ENCODE peak calls at places on chromosomes 4 and X, in nine cellular contexts. One of them, this sample, is unnamed.

GRCh38 chrX:78327370-78328048 is at the start of gene CYSLTR1:
- DNase-seq in thyroid gland: no peak
- DNase-seq in sigmoid colon: no peak
- DNase-seq in fibroblast of mammary gland: no peak
- DNase-seq in heart right ventricle: no peak
- DNase-seq in psoas muscle: no peak
- DNase-seq in AG09309: no peak
- DNase-seq in SJCRH30: no peak
- DNase-seq in OCI-LY7: peak; percentile 60
- DNase-seq in this sample: no peak

GRCh38 chr4:185358514-185359433 is 37.0 kb downstream of the LRP2BP start:
- DNase-seq in thyroid gland: no peak
- DNase-seq in sigmoid colon: no peak
- DNase-seq in fibroblast of mammary gland: no peak
- DNase-seq in heart right ventricle: no peak
- DNase-seq in psoas muscle: no peak
- DNase-seq in AG09309: peak; percentile 53
- DNase-seq in SJCRH30: no peak
- DNase-seq in OCI-LY7: no peak
- DNase-seq in this sample: no peak

GRCh38 chr4:185122681-185123345 is 20.3 kb upstream of the SLC25A4 start:
- DNase-seq in thyroid gland: no peak
- DNase-seq in sigmoid colon: no peak
- DNase-seq in fibroblast of mammary gland: no peak
- DNase-seq in heart right ventricle: no peak
- DNase-seq in psoas muscle: no peak
- DNase-seq in AG09309: no peak
- DNase-seq in SJCRH30: no peak
- DNase-seq in OCI-LY7: no peak
- DNase-seq in this sample: no peak

GRCh38 chrX:110746014-110746413 is 49.6 kb downstream of the CHRDL1 start:
- DNase-seq in thyroid gland: no peak
- DNase-seq in sigmoid colon: no peak
- DNase-seq in fibroblast of mammary gland: no peak
- DNase-seq in heart right ventricle: no peak
- DNase-seq in psoas muscle: no peak
- DNase-seq in AG09309: no peak
- DNase-seq in SJCRH30: no peak
- DNase-seq in OCI-LY7: no peak
- DNase-seq in this sample: no peak

GRCh38 chrX:43743100-43743822 is 87.2 kb downstream of the MAOA start:
- DNase-seq in thyroid gland: no peak
- DNase-seq in sigmoid colon: no peak
- DNase-seq in fibroblast of mammary gland: no peak
- DNase-seq in heart right ventricle: no peak
- DNase-seq in psoas muscle: no peak
- DNase-seq in AG09309: no peak
- DNase-seq in SJCRH30: no peak
- DNase-seq in OCI-LY7: no peak
- DNase-seq in this sample: no peak

GRCh38 chrX:43661521-43662240 is 5.6 kb downstream of the MAOA start:
- DNase-seq in thyroid gland: peak; percentile 6
- DNase-seq in sigmoid colon: no peak
- DNase-seq in fibroblast of mammary gland: peak; percentile 49
- DNase-seq in heart right ventricle: no peak
- DNase-seq in psoas muscle: no peak
- DNase-seq in AG09309: no peak
- DNase-seq in SJCRH30: no peak
- DNase-seq in OCI-LY7: no peak
- DNase-seq in this sample: no peak

GRCh38 chr4:28148221-28148620 is 1287.6 kb downstream of the STIM2 start:
- DNase-seq in thyroid gland: no peak
- DNase-seq in sigmoid colon: no peak
- DNase-seq in fibroblast of mammary gland: no peak
- DNase-seq in heart right ventricle: no peak
- DNase-seq in psoas muscle: no peak
- DNase-seq in AG09309: no peak
- DNase-seq in SJCRH30: no peak
- DNase-seq in OCI-LY7: no peak
- DNase-seq in this sample: no peak

GRCh38 chr4:26217961-26218676 is 102.7 kb upstream of the RBPJ start:
- DNase-seq in thyroid gland: no peak
- DNase-seq in sigmoid colon: no peak
- DNase-seq in fibroblast of mammary gland: peak; percentile 48
- DNase-seq in heart right ventricle: no peak
- DNase-seq in psoas muscle: peak; percentile 63
- DNase-seq in AG09309: no peak
- DNase-seq in SJCRH30: peak; percentile 31
- DNase-seq in OCI-LY7: no peak
- DNase-seq in this sample: no peak

GRCh38 chrX:108811891-108812290 is 75.5 kb upstream of the IRS4 start:
- DNase-seq in thyroid gland: no peak
- DNase-seq in sigmoid colon: no peak
- DNase-seq in fibroblast of mammary gland: no peak
- DNase-seq in heart right ventricle: no peak
- DNase-seq in psoas muscle: no peak
- DNase-seq in AG09309: no peak
- DNase-seq in SJCRH30: no peak
- DNase-seq in OCI-LY7: no peak
- DNase-seq in this sample: no peak

GRCh38 chr4:125254111-125254510 is 60.6 kb upstream of the FAT4 start:
- DNase-seq in thyroid gland: no peak
- DNase-seq in sigmoid colon: no peak
- DNase-seq in fibroblast of mammary gland: peak; percentile 51
- DNase-seq in heart right ventricle: no peak
- DNase-seq in psoas muscle: no peak
- DNase-seq in AG09309: no peak
- DNase-seq in SJCRH30: no peak
- DNase-seq in OCI-LY7: no peak
- DNase-seq in this sample: no peak

GRCh38 chrX:150759568-150760416 is 66.6 kb downstream of the MTMR1 start:
- DNase-seq in thyroid gland: no peak
- DNase-seq in sigmoid colon: no peak
- DNase-seq in fibroblast of mammary gland: no peak
- DNase-seq in heart right ventricle: no peak
- DNase-seq in psoas muscle: no peak
- DNase-seq in AG09309: no peak
- DNase-seq in SJCRH30: no peak
- DNase-seq in OCI-LY7: no peak
- DNase-seq in this sample: no peak

GRCh38 chr4:84877051-84877833 is 89.2 kb downstream of the WDFY3 start:
- DNase-seq in thyroid gland: no peak
- DNase-seq in sigmoid colon: no peak
- DNase-seq in fibroblast of mammary gland: peak; percentile 57
- DNase-seq in heart right ventricle: no peak
- DNase-seq in psoas muscle: no peak
- DNase-seq in AG09309: no peak
- DNase-seq in SJCRH30: no peak
- DNase-seq in OCI-LY7: no peak
- DNase-seq in this sample: no peak

GRCh38 chr4:123554819-123555499 is 158.4 kb downstream of the SPRY1 start:
- DNase-seq in thyroid gland: no peak
- DNase-seq in sigmoid colon: no peak
- DNase-seq in fibroblast of mammary gland: no peak
- DNase-seq in heart right ventricle: no peak
- DNase-seq in psoas muscle: no peak
- DNase-seq in AG09309: no peak
- DNase-seq in SJCRH30: no peak
- DNase-seq in OCI-LY7: no peak
- DNase-seq in this sample: no peak
- H3K4me3 ChIP-seq in thyroid gland: no peak overlapping the region
- H3K4me3 ChIP-seq in sigmoid colon: no peak overlapping the region
- H3K4me3 ChIP-seq in fibroblast of mammary gland: no peak overlapping the region
- H3K4me3 ChIP-seq in heart right ventricle: no peak overlapping the region
- H3K4me3 ChIP-seq in psoas muscle: peak overlapping the region; percentile 24
- H3K4me3 ChIP-seq in AG09309: no peak overlapping the region
- H3K4me3 ChIP-seq in SJCRH30: peak overlapping the region; percentile 40
- H3K4me3 ChIP-seq in OCI-LY7: no peak overlapping the region
- H3K4me3 ChIP-seq in this sample: no peak overlapping the region

GRCh38 chr4:153448003-153448731 is 18.0 kb upstream of the TMEM131L start:
- DNase-seq in thyroid gland: no peak
- DNase-seq in sigmoid colon: no peak
- DNase-seq in fibroblast of mammary gland: peak; percentile 28
- DNase-seq in heart right ventricle: no peak
- DNase-seq in psoas muscle: no peak
- DNase-seq in AG09309: no peak
- DNase-seq in SJCRH30: peak; percentile 43
- DNase-seq in OCI-LY7: no peak
- DNase-seq in this sample: no peak
- H3K4me3 ChIP-seq in thyroid gland: no peak overlapping the region
- H3K4me3 ChIP-seq in sigmoid colon: peak overlapping the region; percentile 17
- H3K4me3 ChIP-seq in fibroblast of mammary gland: no peak overlapping the region
- H3K4me3 ChIP-seq in heart right ventricle: no peak overlapping the region
- H3K4me3 ChIP-seq in psoas muscle: peak overlapping the region; percentile 59
- H3K4me3 ChIP-seq in AG09309: peak overlapping the region; percentile 6
- H3K4me3 ChIP-seq in SJCRH30: peak overlapping the region; percentile 55
- H3K4me3 ChIP-seq in OCI-LY7: no peak overlapping the region
- H3K4me3 ChIP-seq in this sample: no peak overlapping the region

GRCh38 chrX:20361081-20361889 is 94.6 kb upstream of the RPS6KA3 start:
- DNase-seq in thyroid gland: peak; percentile 12
- DNase-seq in sigmoid colon: no peak
- DNase-seq in fibroblast of mammary gland: peak; percentile 65
- DNase-seq in heart right ventricle: no peak
- DNase-seq in psoas muscle: peak; percentile 57
- DNase-seq in AG09309: no peak
- DNase-seq in SJCRH30: peak; percentile 44
- DNase-seq in OCI-LY7: no peak
- DNase-seq in this sample: no peak
- H3K4me3 ChIP-seq in thyroid gland: no peak overlapping the region
- H3K4me3 ChIP-seq in sigmoid colon: no peak overlapping the region
- H3K4me3 ChIP-seq in fibroblast of mammary gland: no peak overlapping the region
- H3K4me3 ChIP-seq in heart right ventricle: no peak overlapping the region
- H3K4me3 ChIP-seq in psoas muscle: peak overlapping the region; percentile 11
- H3K4me3 ChIP-seq in AG09309: no peak overlapping the region
- H3K4me3 ChIP-seq in SJCRH30: peak overlapping the region; percentile 52
- H3K4me3 ChIP-seq in OCI-LY7: no peak overlapping the region
- H3K4me3 ChIP-seq in this sample: no peak overlapping the region

GRCh38 chrX:68686684-68687045 is 39.2 kb downstream of the STARD8 start:
- DNase-seq in thyroid gland: no peak
- DNase-seq in sigmoid colon: peak; percentile 74
- DNase-seq in fibroblast of mammary gland: peak; percentile 45
- DNase-seq in heart right ventricle: no peak
- DNase-seq in psoas muscle: peak; percentile 64
- DNase-seq in AG09309: no peak
- DNase-seq in SJCRH30: no peak
- DNase-seq in OCI-LY7: no peak
- DNase-seq in this sample: no peak
- H3K4me3 ChIP-seq in thyroid gland: no peak overlapping the region
- H3K4me3 ChIP-seq in sigmoid colon: peak overlapping the region; percentile 34
- H3K4me3 ChIP-seq in fibroblast of mammary gland: peak overlapping the region; percentile 22
- H3K4me3 ChIP-seq in heart right ventricle: peak overlapping the region; percentile 55
- H3K4me3 ChIP-seq in psoas muscle: peak overlapping the region; percentile 65
- H3K4me3 ChIP-seq in AG09309: no peak overlapping the region
- H3K4me3 ChIP-seq in SJCRH30: no peak overlapping the region
- H3K4me3 ChIP-seq in OCI-LY7: no peak overlapping the region
- H3K4me3 ChIP-seq in this sample: peak overlapping the region; percentile 31

DNA sequence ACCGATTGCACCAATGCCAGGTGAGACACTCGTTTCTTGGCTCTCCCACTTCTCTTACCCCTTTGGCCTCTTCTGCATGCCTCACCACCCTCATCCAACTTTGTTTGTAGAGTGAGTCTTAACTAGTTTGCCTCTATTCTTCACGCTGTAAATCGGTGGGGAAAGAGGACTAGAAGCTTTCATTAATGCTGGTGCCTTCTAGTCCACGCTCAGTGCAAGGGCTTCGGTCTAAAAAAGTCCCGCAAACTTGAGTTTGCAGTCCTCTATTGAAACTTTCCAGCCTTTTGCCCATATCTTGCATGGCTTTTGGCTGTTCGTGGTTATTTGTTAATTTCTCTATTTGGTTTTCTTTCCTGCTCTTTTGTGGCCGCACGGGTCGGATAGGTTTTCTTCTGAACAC is 838 bp downstream of the DACH2 start:
- DNase-seq in thyroid gland: peak; percentile 7
- DNase-seq in sigmoid colon: no peak
- DNase-seq in fibroblast of mammary gland: no peak
- DNase-seq in heart right ventricle: no peak
- DNase-seq in psoas muscle: no peak
- DNase-seq in AG09309: no peak
- DNase-seq in SJCRH30: no peak
- DNase-seq in OCI-LY7: no peak
- DNase-seq in this sample: no peak
- H3K4me3 ChIP-seq in thyroid gland: no peak overlapping the region
- H3K4me3 ChIP-seq in sigmoid colon: no peak overlapping the region
- H3K4me3 ChIP-seq in fibroblast of mammary gland: no peak overlapping the region
- H3K4me3 ChIP-seq in heart right ventricle: no peak overlapping the region
- H3K4me3 ChIP-seq in psoas muscle: peak overlapping the region; percentile 61
- H3K4me3 ChIP-seq in AG09309: no peak overlapping the region
- H3K4me3 ChIP-seq in SJCRH30: no peak overlapping the region
- H3K4me3 ChIP-seq in OCI-LY7: no peak overlapping the region
- H3K4me3 ChIP-seq in this sample: no peak overlapping the region

GRCh38 chr4:8159522-8160232 is 1.1 kb upstream of the ABLIM2 start:
- DNase-seq in thyroid gland: no peak
- DNase-seq in sigmoid colon: no peak
- DNase-seq in fibroblast of mammary gland: no peak
- DNase-seq in heart right ventricle: no peak
- DNase-seq in psoas muscle: no peak
- DNase-seq in AG09309: no peak
- DNase-seq in SJCRH30: no peak
- DNase-seq in OCI-LY7: no peak
- DNase-seq in this sample: no peak

GRCh38 chr4:8157496-8157895 is 1.1 kb downstream of the ABLIM2 start:
- DNase-seq in thyroid gland: no peak
- DNase-seq in sigmoid colon: no peak
- DNase-seq in fibroblast of mammary gland: no peak
- DNase-seq in heart right ventricle: peak; percentile 63
- DNase-seq in psoas muscle: peak; percentile 88
- DNase-seq in AG09309: no peak
- DNase-seq in SJCRH30: no peak
- DNase-seq in OCI-LY7: no peak
- DNase-seq in this sample: no peak

GRCh38 chr4:8156617-8157016 is 2.0 kb downstream of the ABLIM2 start:
- DNase-seq in thyroid gland: no peak
- DNase-seq in sigmoid colon: no peak
- DNase-seq in fibroblast of mammary gland: peak; percentile 12
- DNase-seq in heart right ventricle: no peak
- DNase-seq in psoas muscle: peak; percentile 88
- DNase-seq in AG09309: no peak
- DNase-seq in SJCRH30: no peak
- DNase-seq in OCI-LY7: no peak
- DNase-seq in this sample: no peak

GRCh38 chr4:8158710-8159521 is at the start of gene ABLIM2:
- DNase-seq in thyroid gland: peak; percentile 98
- DNase-seq in sigmoid colon: peak; percentile 99
- DNase-seq in fibroblast of mammary gland: peak; percentile 96
- DNase-seq in heart right ventricle: peak; percentile 99
- DNase-seq in psoas muscle: peak; percentile 99
- DNase-seq in AG09309: peak; percentile 88
- DNase-seq in SJCRH30: peak; percentile 99
- DNase-seq in OCI-LY7: peak; percentile 98
- DNase-seq in this sample: peak; percentile 80

GRCh38 chr4:8157944-8158709 is 486 bp downstream of the ABLIM2 start:
- DNase-seq in thyroid gland: no peak
- DNase-seq in sigmoid colon: no peak
- DNase-seq in fibroblast of mammary gland: no peak
- DNase-seq in heart right ventricle: no peak
- DNase-seq in psoas muscle: peak; percentile 64
- DNase-seq in AG09309: no peak
- DNase-seq in SJCRH30: no peak
- DNase-seq in OCI-LY7: no peak
- DNase-seq in this sample: no peak
- H3K4me3 ChIP-seq in thyroid gland: peak overlapping the region; percentile 19
- H3K4me3 ChIP-seq in sigmoid colon: peak overlapping the region; percentile 98
- H3K4me3 ChIP-seq in fibroblast of mammary gland: peak overlapping the region; percentile 25
- H3K4me3 ChIP-seq in heart right ventricle: peak overlapping the region; percentile 89
- H3K4me3 ChIP-seq in psoas muscle: peak overlapping the region; percentile 87
- H3K4me3 ChIP-seq in AG09309: peak overlapping the region; percentile 38
- H3K4me3 ChIP-seq in SJCRH30: peak overlapping the region; percentile 34
- H3K4me3 ChIP-seq in OCI-LY7: peak overlapping the region; percentile 67
- H3K4me3 ChIP-seq in this sample: peak overlapping the region; percentile 46

This sample was measured in kidney epithelial cell.